ENCODE peak calls at places on chromosomes 11 and 22, in seven cellular contexts. One of them, this sample, is unnamed.

GRCh38 chr22:20101638-20102037 is 14.3 kb upstream of the RANBP1 start:
- DNase-seq in CMK: no peak
- DNase-seq in activated CD4-positive, alpha-beta T cell treated with anti-CD3 and anti-CD28 coated beads, Interleukin-2, amount 10 ng/mL, durations not matched to agents 7 days and 5 days: no peak
- DNase-seq in tibial nerve: no peak
- DNase-seq in anterior cingulate cortex: no peak
- DNase-seq in HFFc6: no peak
- DNase-seq in heart left ventricle: peak; percentile 6
- DNase-seq in this sample: no peak

GRCh38 chr22:42430486-42431125 is 1.6 kb downstream of the NFAM1 start:
- DNase-seq in CMK: no peak
- DNase-seq in HFFc6: no peak
- DNase-seq in heart left ventricle: no peak
- DNase-seq in anterior cingulate cortex: no peak
- DNase-seq in activated CD4-positive, alpha-beta T cell treated with anti-CD3 and anti-CD28 coated beads, Interleukin-2, amount 10 ng/mL, durations not matched to agents 7 days and 5 days: no peak
- DNase-seq in tibial nerve: no peak
- DNase-seq in this sample: no peak

GRCh38 chr11:122746050-122746478 is 90.5 kb downstream of the UBASH3B start:
- DNase-seq in anterior cingulate cortex: no peak
- DNase-seq in tibial nerve: no peak
- DNase-seq in activated CD4-positive, alpha-beta T cell treated with anti-CD3 and anti-CD28 coated beads, Interleukin-2, amount 10 ng/mL, durations not matched to agents 7 days and 5 days: peak; percentile 41
- DNase-seq in CMK: no peak
- DNase-seq in heart left ventricle: no peak
- DNase-seq in HFFc6: no peak
- DNase-seq in this sample: no peak

GRCh38 chr11:420911-421321 is 6.1 kb upstream of the SIGIRR start:
- DNase-seq in activated CD4-positive, alpha-beta T cell treated with anti-CD3 and anti-CD28 coated beads, Interleukin-2, amount 10 ng/mL, durations not matched to agents 7 days and 5 days: no peak
- DNase-seq in anterior cingulate cortex: no peak
- DNase-seq in tibial nerve: no peak
- DNase-seq in heart left ventricle: peak; percentile 6
- DNase-seq in HFFc6: no peak
- DNase-seq in CMK: no peak
- DNase-seq in this sample: no peak

GRCh38 chr22:50296658-50297490 is 10.6 kb downstream of the PLXNB2 start:
- DNase-seq in heart left ventricle: peak; percentile 56
- DNase-seq in anterior cingulate cortex: no peak
- DNase-seq in CMK: no peak
- DNase-seq in HFFc6: no peak
- DNase-seq in activated CD4-positive, alpha-beta T cell treated with anti-CD3 and anti-CD28 coated beads, Interleukin-2, amount 10 ng/mL, durations not matched to agents 7 days and 5 days: no peak
- DNase-seq in tibial nerve: no peak
- DNase-seq in this sample: no peak

GRCh38 chr11:92306966-92307504 is 82.4 kb downstream of the FAT3 start:
- DNase-seq in HFFc6: no peak
- DNase-seq in activated CD4-positive, alpha-beta T cell treated with anti-CD3 and anti-CD28 coated beads, Interleukin-2, amount 10 ng/mL, durations not matched to agents 7 days and 5 days: no peak
- DNase-seq in anterior cingulate cortex: no peak
- DNase-seq in tibial nerve: no peak
- DNase-seq in CMK: no peak
- DNase-seq in heart left ventricle: no peak
- DNase-seq in this sample: no peak

GRCh38 chr11:117097567-117098268 is 510 bp downstream of the SIK3 start:
- DNase-seq in HFFc6: no peak
- DNase-seq in heart left ventricle: peak; percentile 51
- DNase-seq in activated CD4-positive, alpha-beta T cell treated with anti-CD3 and anti-CD28 coated beads, Interleukin-2, amount 10 ng/mL, durations not matched to agents 7 days and 5 days: peak; percentile 24
- DNase-seq in CMK: no peak
- DNase-seq in tibial nerve: no peak
- DNase-seq in anterior cingulate cortex: peak; percentile 69
- DNase-seq in this sample: peak; percentile 17

GRCh38 chr22:44147821-44148574 is 32.7 kb upstream of the PARVG start:
- DNase-seq in CMK: no peak
- DNase-seq in heart left ventricle: no peak
- DNase-seq in HFFc6: no peak
- DNase-seq in tibial nerve: no peak
- DNase-seq in activated CD4-positive, alpha-beta T cell treated with anti-CD3 and anti-CD28 coated beads, Interleukin-2, amount 10 ng/mL, durations not matched to agents 7 days and 5 days: no peak
- DNase-seq in anterior cingulate cortex: no peak
- DNase-seq in this sample: no peak

GRCh38 chr11:60887531-60887930 is 18.9 kb downstream of the PRPF19 start:
- DNase-seq in CMK: no peak
- DNase-seq in anterior cingulate cortex: no peak
- DNase-seq in tibial nerve: no peak
- DNase-seq in HFFc6: peak; percentile 53
- DNase-seq in heart left ventricle: no peak
- DNase-seq in activated CD4-positive, alpha-beta T cell treated with anti-CD3 and anti-CD28 coated beads, Interleukin-2, amount 10 ng/mL, durations not matched to agents 7 days and 5 days: peak; percentile 58
- DNase-seq in this sample: peak; percentile 25

GRCh38 chr22:46935506-46936377 is 173.3 kb downstream of the TBC1D22A start:
- DNase-seq in activated CD4-positive, alpha-beta T cell treated with anti-CD3 and anti-CD28 coated beads, Interleukin-2, amount 10 ng/mL, durations not matched to agents 7 days and 5 days: no peak
- DNase-seq in heart left ventricle: no peak
- DNase-seq in CMK: no peak
- DNase-seq in tibial nerve: no peak
- DNase-seq in HFFc6: no peak
- DNase-seq in anterior cingulate cortex: no peak
- DNase-seq in this sample: peak; percentile 36

GRCh38 chr11:58867556-58867955 is 23.1 kb upstream of the GLYATL2 start:
- DNase-seq in heart left ventricle: no peak
- DNase-seq in tibial nerve: no peak
- DNase-seq in CMK: no peak
- DNase-seq in activated CD4-positive, alpha-beta T cell treated with anti-CD3 and anti-CD28 coated beads, Interleukin-2, amount 10 ng/mL, durations not matched to agents 7 days and 5 days: no peak
- DNase-seq in anterior cingulate cortex: no peak
- DNase-seq in HFFc6: no peak
- DNase-seq in this sample: peak; percentile 10

GRCh38 chr11:66032962-66033735 is 6.9 kb upstream of the CATSPER1 start:
- DNase-seq in tibial nerve: no peak
- DNase-seq in CMK: no peak
- DNase-seq in heart left ventricle: no peak
- DNase-seq in anterior cingulate cortex: no peak
- DNase-seq in activated CD4-positive, alpha-beta T cell treated with anti-CD3 and anti-CD28 coated beads, Interleukin-2, amount 10 ng/mL, durations not matched to agents 7 days and 5 days: no peak
- DNase-seq in HFFc6: no peak
- DNase-seq in this sample: no peak

GRCh38 chr22:42837556-42837955 is 19.5 kb downstream of the ARFGAP3 start:
- DNase-seq in anterior cingulate cortex: no peak
- DNase-seq in activated CD4-positive, alpha-beta T cell treated with anti-CD3 and anti-CD28 coated beads, Interleukin-2, amount 10 ng/mL, durations not matched to agents 7 days and 5 days: no peak
- DNase-seq in CMK: no peak
- DNase-seq in tibial nerve: no peak
- DNase-seq in HFFc6: no peak
- DNase-seq in heart left ventricle: no peak
- DNase-seq in this sample: no peak

GRCh38 chr11:66617148-66617814 is 851 bp downstream of the RBM14 start:
- DNase-seq in HFFc6: peak; percentile 32
- DNase-seq in heart left ventricle: peak; percentile 86
- DNase-seq in tibial nerve: peak; percentile 60
- DNase-seq in CMK: no peak
- DNase-seq in anterior cingulate cortex: no peak
- DNase-seq in activated CD4-positive, alpha-beta T cell treated with anti-CD3 and anti-CD28 coated beads, Interleukin-2, amount 10 ng/mL, durations not matched to agents 7 days and 5 days: peak; percentile 15
- DNase-seq in this sample: peak; percentile 30

GRCh38 chr11:47121731-47122130 is 54.9 kb downstream of the ARFGAP2 start:
- DNase-seq in CMK: no peak
- DNase-seq in heart left ventricle: no peak
- DNase-seq in HFFc6: no peak
- DNase-seq in activated CD4-positive, alpha-beta T cell treated with anti-CD3 and anti-CD28 coated beads, Interleukin-2, amount 10 ng/mL, durations not matched to agents 7 days and 5 days: no peak
- DNase-seq in tibial nerve: no peak
- DNase-seq in anterior cingulate cortex: no peak
- DNase-seq in this sample: no peak

GRCh38 chr22:37741312-37741795 is 44.5 kb downstream of the TRIOBP start:
- DNase-seq in activated CD4-positive, alpha-beta T cell treated with anti-CD3 and anti-CD28 coated beads, Interleukin-2, amount 10 ng/mL, durations not matched to agents 7 days and 5 days: no peak
- DNase-seq in HFFc6: peak; percentile 83
- DNase-seq in CMK: no peak
- DNase-seq in heart left ventricle: peak; percentile 90
- DNase-seq in anterior cingulate cortex: no peak
- DNase-seq in tibial nerve: peak; percentile 86
- DNase-seq in this sample: peak; percentile 77

GRCh38 chr11:9455722-9456121 is 5.1 kb upstream of the ZNF143 start:
- DNase-seq in activated CD4-positive, alpha-beta T cell treated with anti-CD3 and anti-CD28 coated beads, Interleukin-2, amount 10 ng/mL, durations not matched to agents 7 days and 5 days: no peak
- DNase-seq in CMK: no peak
- DNase-seq in tibial nerve: no peak
- DNase-seq in HFFc6: no peak
- DNase-seq in anterior cingulate cortex: no peak
- DNase-seq in heart left ventricle: no peak
- DNase-seq in this sample: no peak

GRCh38 chr22:37080438-37080837 is 28.9 kb downstream of the KCTD17 start:
- DNase-seq in activated CD4-positive, alpha-beta T cell treated with anti-CD3 and anti-CD28 coated beads, Interleukin-2, amount 10 ng/mL, durations not matched to agents 7 days and 5 days: no peak
- DNase-seq in HFFc6: no peak
- DNase-seq in heart left ventricle: no peak
- DNase-seq in anterior cingulate cortex: no peak
- DNase-seq in CMK: no peak
- DNase-seq in tibial nerve: no peak
- DNase-seq in this sample: no peak

GRCh38 chr11:10405858-10406592 is 49.0 kb upstream of the AMPD3 start:
- DNase-seq in tibial nerve: no peak
- DNase-seq in HFFc6: peak; percentile 88
- DNase-seq in heart left ventricle: peak; percentile 78
- DNase-seq in anterior cingulate cortex: no peak
- DNase-seq in CMK: peak; percentile 51
- DNase-seq in activated CD4-positive, alpha-beta T cell treated with anti-CD3 and anti-CD28 coated beads, Interleukin-2, amount 10 ng/mL, durations not matched to agents 7 days and 5 days: peak; percentile 55
- DNase-seq in this sample: peak; percentile 88

GRCh38 chr11:48034926-48035876 is 54.8 kb downstream of the PTPRJ start:
- DNase-seq in CMK: no peak
- DNase-seq in heart left ventricle: peak; percentile 64
- DNase-seq in anterior cingulate cortex: peak; percentile 35
- DNase-seq in activated CD4-positive, alpha-beta T cell treated with anti-CD3 and anti-CD28 coated beads, Interleukin-2, amount 10 ng/mL, durations not matched to agents 7 days and 5 days: no peak
- DNase-seq in tibial nerve: peak; percentile 72
- DNase-seq in HFFc6: no peak
- DNase-seq in this sample: no peak

GRCh38 chr11:92740251-92740650 is 229.2 kb upstream of the MTNR1B start:
- DNase-seq in HFFc6: no peak
- DNase-seq in anterior cingulate cortex: no peak
- DNase-seq in heart left ventricle: no peak
- DNase-seq in CMK: no peak
- DNase-seq in activated CD4-positive, alpha-beta T cell treated with anti-CD3 and anti-CD28 coated beads, Interleukin-2, amount 10 ng/mL, durations not matched to agents 7 days and 5 days: no peak
- DNase-seq in tibial nerve: no peak
- DNase-seq in this sample: peak; percentile 90

GRCh38 chr11:103183981-103184592 is 74.9 kb downstream of the DYNC2H1 start:
- DNase-seq in anterior cingulate cortex: no peak
- DNase-seq in heart left ventricle: no peak
- DNase-seq in tibial nerve: no peak
- DNase-seq in CMK: no peak
- DNase-seq in activated CD4-positive, alpha-beta T cell treated with anti-CD3 and anti-CD28 coated beads, Interleukin-2, amount 10 ng/mL, durations not matched to agents 7 days and 5 days: no peak
- DNase-seq in HFFc6: no peak
- DNase-seq in this sample: no peak

GRCh38 chr22:35467788-35468187 is 67.8 kb downstream of the MCM5 start:
- DNase-seq in tibial nerve: peak; percentile 55
- DNase-seq in CMK: no peak
- DNase-seq in anterior cingulate cortex: peak; percentile 48
- DNase-seq in HFFc6: no peak
- DNase-seq in activated CD4-positive, alpha-beta T cell treated with anti-CD3 and anti-CD28 coated beads, Interleukin-2, amount 10 ng/mL, durations not matched to agents 7 days and 5 days: no peak
- DNase-seq in heart left ventricle: peak; percentile 93
- DNase-seq in this sample: no peak

GRCh38 chr11:111512296-111513239 is at the start of gene BTG4:
- DNase-seq in heart left ventricle: peak; percentile 24
- DNase-seq in activated CD4-positive, alpha-beta T cell treated with anti-CD3 and anti-CD28 coated beads, Interleukin-2, amount 10 ng/mL, durations not matched to agents 7 days and 5 days: peak; percentile 29
- DNase-seq in HFFc6: no peak
- DNase-seq in CMK: no peak
- DNase-seq in tibial nerve: no peak
- DNase-seq in anterior cingulate cortex: peak; percentile 12
- DNase-seq in this sample: peak; percentile 77